ENCODE peak calls at places on chromosome X, in six cellular contexts. S is brain microvascular endothelial cell, X is uterus, L is GM23248, P is AG10803, C is vagina. N is an unnamed sample.

GRCh38 chrX:105837227-105837626 is 14.9 kb downstream of the NRK start:
- DNase-seq in L (no peak), P (peak; percentile 16), X (peak; percentile 70), S (peak; percentile 89), C (no peak), N (no peak)

GRCh38 chrX:112818114-112819012 is 22.3 kb downstream of the AMOT start:
- DNase-seq in C (no peak), L (no peak), X (no peak), S (no peak), P (no peak), N (no peak)

GRCh38 chrX:120213438-120214265 is 37.0 kb upstream of the ZBTB33 start:
- DNase-seq in X (peak; percentile 48), S (peak; percentile 65), P (peak; percentile 40), L (peak; percentile 57), C (no peak), N (peak; percentile 71)

GRCh38 chrX:113906168-113906567 is 677.7 kb upstream of the HTR2C start:
- DNase-seq in P (no peak), C (no peak), S (no peak), L (no peak), X (no peak), N (no peak)

GRCh38 chrX:31139966-31140365 is 68.1 kb upstream of the FTHL17 start:
- DNase-seq in X (no peak), L (no peak), C (no peak), S (no peak), P (no peak), N (no peak)

GRCh38 chrX:43141885-43142284 is 363.9 kb upstream of the PPP1R2C start:
- DNase-seq in L (no peak), C (no peak), X (no peak), P (no peak), S (no peak), N (no peak)

GRCh38 chrX:108437789-108438623 is at the start of gene COL4A6:
- DNase-seq in S (peak; percentile 5), P (no peak), L (peak; percentile 35), C (no peak), X (peak; percentile 41), N (peak; percentile 2)

GRCh38 chrX:3549442-3549875 is 164.0 kb downstream of the PRKX start:
- DNase-seq in X (no peak), P (peak; percentile 66), L (peak; percentile 77), C (no peak), S (peak; percentile 24), N (peak; percentile 75)

GRCh38 chrX:125131146-125131545 is 188.5 kb upstream of the TEX13C start:
- DNase-seq in C (no peak), S (no peak), L (peak; percentile 1), X (no peak), P (no peak), N (peak; percentile 6)

GRCh38 chrX:43551590-43551989 is 104.5 kb upstream of the MAOA start:
- DNase-seq in S (no peak), P (no peak), C (no peak), L (no peak), X (no peak), N (no peak)

DNA sequence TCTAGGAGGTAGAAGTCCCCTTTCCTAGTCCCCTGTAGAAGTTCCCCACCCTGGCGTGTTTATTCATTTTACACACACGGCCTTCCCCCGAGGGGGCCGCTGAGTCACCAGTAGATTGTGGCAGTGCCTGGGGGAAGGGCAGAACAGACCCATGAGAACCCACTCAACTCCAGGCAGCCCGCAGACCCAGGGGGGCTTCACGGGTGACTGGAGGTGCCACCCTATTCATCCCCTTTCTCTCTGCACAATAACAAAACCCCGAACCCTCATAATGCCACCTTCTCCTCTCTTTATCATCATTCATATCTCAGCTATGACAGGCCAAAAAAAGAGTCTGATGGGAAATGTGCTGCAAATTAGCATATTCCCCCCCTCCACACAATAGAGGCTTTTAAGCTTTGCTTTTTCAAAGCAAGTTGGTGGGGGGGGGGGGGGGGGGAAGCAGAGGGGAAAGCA is 20.4 kb upstream of the GPM6B start:
- DNase-seq in P (no peak), X (no peak), L (no peak), S (no peak), C (no peak), N (no peak)
- H3K4me3 ChIP-seq in P (no peak overlapping the region), X (no peak overlapping the region), L (no peak overlapping the region), S (no peak overlapping the region), C (no peak overlapping the region), N (no peak overlapping the region)

GRCh38 chrX:110004970-110005369 is 2.1 kb downstream of the TMEM164 start:
- DNase-seq in S (no peak), L (no peak), X (no peak), C (no peak), P (no peak), N (no peak)
- H3K4me3 ChIP-seq in S (no peak overlapping the region), L (no peak overlapping the region), X (no peak overlapping the region), C (no peak overlapping the region), P (no peak overlapping the region), N (peak overlapping the region; percentile 77)

GRCh38 chrX:132489256-132490085 is 633 bp upstream of the MBNL3 start:
- DNase-seq in P (no peak), C (no peak), L (peak; percentile 58), S (no peak), X (peak; percentile 59), N (peak; percentile 80)

GRCh38 chrX:132488819-132489255 is at the start of gene MBNL3:
- DNase-seq in L (peak; percentile 60), P (peak; percentile 31), S (no peak), C (no peak), X (peak; percentile 51), N (peak; percentile 83)

GRCh38 chrX:132493095-132493494 is 4.3 kb upstream of the MBNL3 start:
- DNase-seq in S (no peak), X (no peak), C (no peak), L (no peak), P (no peak), N (no peak)

GRCh38 chrX:132490086-132490419 is 1.2 kb upstream of the MBNL3 start:
- DNase-seq in S (no peak), L (no peak), P (no peak), C (no peak), X (no peak), N (no peak)

GRCh38 chrX:132491191-132491590 is 2.4 kb upstream of the MBNL3 start:
- DNase-seq in X (no peak), P (no peak), C (no peak), S (no peak), L (no peak), N (peak; percentile 90)
- H3K4me3 ChIP-seq in X (no peak overlapping the region), P (no peak overlapping the region), C (no peak overlapping the region), S (no peak overlapping the region), L (no peak overlapping the region), N (peak overlapping the region; percentile 68)

DNA sequence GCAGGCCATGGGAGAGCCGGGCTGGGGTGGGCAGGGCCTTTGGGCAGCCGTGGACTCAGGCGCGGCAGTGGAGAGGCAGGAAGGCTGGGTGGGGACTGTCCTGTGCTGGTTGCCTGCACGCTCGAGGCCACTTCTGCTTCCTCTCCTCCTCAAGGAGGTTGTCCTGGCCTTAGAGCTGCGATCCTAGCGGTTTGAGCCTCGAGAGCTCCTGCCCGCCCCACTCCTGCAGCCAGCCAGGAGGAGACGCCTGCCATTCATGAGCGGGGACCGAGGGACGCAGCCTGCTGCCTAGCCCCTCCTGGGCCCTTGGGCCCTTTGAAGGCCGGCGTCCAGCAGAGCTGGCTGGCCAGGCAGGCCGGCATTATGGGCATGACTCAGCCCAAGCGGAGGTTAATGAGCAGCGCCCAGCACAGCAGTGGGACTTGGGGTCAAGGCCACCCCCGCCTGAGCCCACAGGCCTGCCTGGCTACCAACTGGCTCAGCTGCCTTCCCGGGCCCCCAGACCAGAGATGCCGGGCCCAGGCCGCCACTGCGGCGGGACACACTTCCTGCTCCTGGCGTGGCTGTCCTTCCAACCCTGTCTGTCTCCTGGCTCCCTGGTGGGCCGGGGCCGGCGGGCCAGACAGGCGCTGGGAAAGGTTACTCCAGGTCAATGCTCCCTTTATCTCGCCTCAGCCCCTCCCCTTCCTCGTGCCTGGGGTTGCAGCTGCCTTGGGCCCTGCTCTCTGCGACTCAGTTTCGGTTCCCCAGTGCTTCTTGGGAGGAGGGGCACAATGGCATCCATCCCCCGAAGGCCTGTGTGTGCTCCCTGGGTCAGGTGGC is 1.8 kb downstream of the ABCD1 start:
- DNase-seq in P (peak; percentile 25), X (peak; percentile 46), C (no peak), S (no peak), L (peak; percentile 73), N (peak; percentile 84)
- H3K4me3 ChIP-seq in P (peak overlapping the region; percentile 43), X (peak overlapping the region; percentile 21), C (peak overlapping the region; percentile 17), S (peak overlapping the region; percentile 15), L (peak overlapping the region; percentile 52), N (no peak overlapping the region)

N was measured in NB4.